ENCODE peak calls at places on chromosomes 3 and 15, in nine cellular contexts. Y is T1000; E is cardiac fibroblast; H is activated naive CD4-positive, alpha-beta T cell; V is dermis microvascular lymphatic vessel endothelial cell; N is H4; J is natural killer cell; M is nephron progenitor cell; W is frontal cortex. K is an unnamed sample.

GRCh38 chr3:12986986-12987385 is 86.2 kb downstream of the IQSEC1 start:
- DNase-seq in M (peak; percentile 53), Y (no peak), J (no peak), E (no peak), W (no peak), H (no peak), V (no peak), N (no peak), K (no peak)

GRCh38 chr3:174023445-174023844 is 625.9 kb downstream of the NLGN1 start:
- DNase-seq in H (no peak), Y (no peak), V (no peak), W (no peak), E (no peak), J (no peak), M (no peak), N (no peak), K (no peak)

GRCh38 chr3:114336122-114336697 is 42.4 kb downstream of the TIGIT start:
- DNase-seq in M (no peak), N (no peak), V (peak; percentile 4), E (peak; percentile 36), W (no peak), Y (no peak), J (no peak), H (no peak), K (no peak)

GRCh38 chr3:81864273-81864672 is 102.8 kb upstream of the GBE1 start:
- DNase-seq in M (no peak), H (no peak), V (no peak), J (no peak), E (no peak), N (no peak), W (no peak), Y (no peak), K (no peak)

GRCh38 chr15:67828379-67828968 is 3.2 kb downstream of the SKOR1 start:
- DNase-seq in Y (no peak), E (no peak), N (no peak), V (no peak), H (no peak), J (no peak), W (peak; percentile 16), M (no peak), K (no peak)

GRCh38 chr3:128054363-128054762 is 2.1 kb downstream of the SEC61A1 start:
- DNase-seq in H (no peak), M (no peak), N (no peak), V (peak; percentile 53), W (no peak), E (peak; percentile 71), Y (no peak), J (no peak), K (peak; percentile 28)

GRCh38 chr3:61422945-61423740 is 138.2 kb upstream of the PTPRG start:
- DNase-seq in M (no peak), H (no peak), E (no peak), J (no peak), V (no peak), Y (no peak), W (no peak), N (no peak), K (no peak)

GRCh38 chr3:133494469-133494868 is 79.0 kb upstream of the CDV3 start:
- DNase-seq in Y (no peak), V (peak; percentile 51), M (peak; percentile 47), E (peak; percentile 43), W (no peak), J (no peak), H (no peak), N (no peak), K (no peak)

GRCh38 chr3:155370198-155370597 is 76.7 kb upstream of the STRIT1 start:
- DNase-seq in H (no peak), M (no peak), N (no peak), E (no peak), J (no peak), W (no peak), V (no peak), Y (no peak), K (no peak)

GRCh38 chr3:194952882-194953281 is 267.2 kb downstream of the FAM43A start:
- DNase-seq in J (no peak), W (no peak), E (no peak), M (no peak), Y (no peak), N (no peak), V (peak; percentile 69), H (no peak), K (no peak)

GRCh38 chr15:85897207-85897817 is 102.6 kb upstream of the KLHL25 start:
- DNase-seq in E (no peak), J (no peak), Y (no peak), N (no peak), M (no peak), W (no peak), H (no peak), V (no peak), K (no peak)

GRCh38 chr3:46693038-46693896 is at the start of gene ALS2CL:
- DNase-seq in N (no peak), M (peak; percentile 64), Y (no peak), E (no peak), W (peak; percentile 55), J (peak; percentile 43), H (peak; percentile 30), V (peak; percentile 46), K (no peak)

GRCh38 chr3:49518016-49518415 is 36.3 kb upstream of the BSN start:
- DNase-seq in H (no peak), V (no peak), N (no peak), J (no peak), Y (no peak), M (no peak), E (no peak), W (no peak), K (no peak)

GRCh38 chr3:127524300-127524896 is 66.1 kb downstream of the TPRA1 start:
- DNase-seq in N (no peak), V (no peak), M (no peak), W (no peak), J (no peak), Y (no peak), E (no peak), H (no peak), K (no peak)

GRCh38 chr3:145727416-145727930 is 433.5 kb downstream of the PLOD2 start:
- DNase-seq in N (no peak), H (no peak), Y (no peak), J (no peak), E (no peak), W (no peak), V (no peak), M (no peak), K (no peak)